ENCODE peak calls at places on chromosomes 11 and 22, in eight cellular contexts. One of them, this sample, is unnamed.

GRCh38 chr22:40107244-40107643 is 70.5 kb upstream of the TNRC6B start:
- DNase-seq in tibial artery: no peak
- DNase-seq in AG04450: no peak
- DNase-seq in OCI-LY7: no peak
- DNase-seq in heart left ventricle: no peak
- DNase-seq in spleen: no peak
- DNase-seq in dorsolateral prefrontal cortex: no peak
- DNase-seq in MM.1S: peak
- DNase-seq in this sample: no peak

GRCh38 chr11:40280161-40281054 is 1179.0 kb downstream of the LRRC4C start:
- DNase-seq in MM.1S: no peak
- DNase-seq in OCI-LY7: no peak
- DNase-seq in spleen: no peak
- DNase-seq in tibial artery: no peak
- DNase-seq in heart left ventricle: no peak
- DNase-seq in dorsolateral prefrontal cortex: peak
- DNase-seq in AG04450: no peak
- DNase-seq in this sample: no peak

GRCh38 chr22:32926600-32926999 is 125.1 kb downstream of the TIMP3 start:
- DNase-seq in spleen: no peak
- DNase-seq in heart left ventricle: no peak
- DNase-seq in OCI-LY7: peak
- DNase-seq in MM.1S: peak
- DNase-seq in AG04450: peak
- DNase-seq in tibial artery: no peak
- DNase-seq in dorsolateral prefrontal cortex: no peak
- DNase-seq in this sample: no peak

GRCh38 chr11:79168530-79169110 is 272.2 kb downstream of the TENM4 start:
- DNase-seq in AG04450: no peak
- DNase-seq in spleen: no peak
- DNase-seq in tibial artery: no peak
- DNase-seq in heart left ventricle: no peak
- DNase-seq in dorsolateral prefrontal cortex: no peak
- DNase-seq in MM.1S: no peak
- DNase-seq in OCI-LY7: no peak
- DNase-seq in this sample: no peak

GRCh38 chr11:24949406-24949805 is 452.6 kb downstream of the LUZP2 start:
- DNase-seq in AG04450: no peak
- DNase-seq in dorsolateral prefrontal cortex: no peak
- DNase-seq in heart left ventricle: no peak
- DNase-seq in MM.1S: no peak
- DNase-seq in OCI-LY7: no peak
- DNase-seq in spleen: no peak
- DNase-seq in tibial artery: no peak
- DNase-seq in this sample: no peak

GRCh38 chr22:26579331-26579886 is 10.5 kb downstream of the TPST2 start:
- DNase-seq in OCI-LY7: peak
- DNase-seq in MM.1S: peak
- DNase-seq in AG04450: no peak
- DNase-seq in tibial artery: no peak
- DNase-seq in dorsolateral prefrontal cortex: no peak
- DNase-seq in heart left ventricle: no peak
- DNase-seq in spleen: peak
- DNase-seq in this sample: no peak

GRCh38 chr11:38824573-38824972 is 2226.5 kb upstream of the RAG2 start:
- DNase-seq in MM.1S: peak
- DNase-seq in OCI-LY7: no peak
- DNase-seq in heart left ventricle: no peak
- DNase-seq in dorsolateral prefrontal cortex: no peak
- DNase-seq in spleen: no peak
- DNase-seq in AG04450: no peak
- DNase-seq in tibial artery: no peak
- DNase-seq in this sample: no peak

GRCh38 chr11:65362966-65363365 is 8.4 kb downstream of the TIGD3 start:
- DNase-seq in dorsolateral prefrontal cortex: no peak
- DNase-seq in tibial artery: no peak
- DNase-seq in OCI-LY7: no peak
- DNase-seq in AG04450: no peak
- DNase-seq in MM.1S: no peak
- DNase-seq in heart left ventricle: no peak
- DNase-seq in spleen: peak
- DNase-seq in this sample: no peak

GRCh38 chr11:44424841-44425240 is 114.9 kb upstream of the ALX4 start:
- DNase-seq in tibial artery: no peak
- DNase-seq in spleen: no peak
- DNase-seq in OCI-LY7: no peak
- DNase-seq in heart left ventricle: no peak
- DNase-seq in dorsolateral prefrontal cortex: no peak
- DNase-seq in MM.1S: no peak
- DNase-seq in AG04450: no peak
- DNase-seq in this sample: no peak

GRCh38 chr22:20989323-20990138 is 7.4 kb downstream of the LZTR1 start:
- DNase-seq in dorsolateral prefrontal cortex: no peak
- DNase-seq in heart left ventricle: no peak
- DNase-seq in spleen: no peak
- DNase-seq in AG04450: no peak
- DNase-seq in OCI-LY7: no peak
- DNase-seq in MM.1S: no peak
- DNase-seq in tibial artery: no peak
- DNase-seq in this sample: no peak

GRCh38 chr22:46047841-46048595 is 71.1 kb upstream of the WNT7B start:
- DNase-seq in spleen: peak
- DNase-seq in dorsolateral prefrontal cortex: peak
- DNase-seq in heart left ventricle: no peak
- DNase-seq in AG04450: no peak
- DNase-seq in OCI-LY7: no peak
- DNase-seq in MM.1S: no peak
- DNase-seq in tibial artery: peak
- DNase-seq in this sample: no peak

GRCh38 chr11:121929581-121929980 is 186.4 kb downstream of the BLID start:
- DNase-seq in OCI-LY7: no peak
- DNase-seq in dorsolateral prefrontal cortex: peak
- DNase-seq in AG04450: no peak
- DNase-seq in heart left ventricle: peak
- DNase-seq in spleen: no peak
- DNase-seq in tibial artery: no peak
- DNase-seq in MM.1S: no peak
- DNase-seq in this sample: no peak
- H3K4me3 ChIP-seq in OCI-LY7: no peak
- H3K4me3 ChIP-seq in dorsolateral prefrontal cortex: peak
- H3K4me3 ChIP-seq in AG04450: peak
- H3K4me3 ChIP-seq in heart left ventricle: peak
- H3K4me3 ChIP-seq in spleen: peak
- H3K4me3 ChIP-seq in tibial artery: peak
- H3K4me3 ChIP-seq in MM.1S: no peak
- H3K4me3 ChIP-seq in this sample: peak

GRCh38 chr11:2944953-2945756 is 15.9 kb upstream of the PHLDA2 start:
- DNase-seq in OCI-LY7: no peak
- DNase-seq in heart left ventricle: peak
- DNase-seq in dorsolateral prefrontal cortex: peak
- DNase-seq in spleen: peak
- DNase-seq in MM.1S: no peak
- DNase-seq in tibial artery: peak
- DNase-seq in AG04450: peak
- DNase-seq in this sample: peak
- H3K4me3 ChIP-seq in OCI-LY7: no peak
- H3K4me3 ChIP-seq in heart left ventricle: peak
- H3K4me3 ChIP-seq in dorsolateral prefrontal cortex: no peak
- H3K4me3 ChIP-seq in spleen: no peak
- H3K4me3 ChIP-seq in MM.1S: no peak
- H3K4me3 ChIP-seq in tibial artery: peak
- H3K4me3 ChIP-seq in AG04450: peak
- H3K4me3 ChIP-seq in this sample: peak

GRCh38 chr11:123069878-123070821 is 8.2 kb upstream of the HSPA8 start:
- DNase-seq in OCI-LY7: peak
- DNase-seq in MM.1S: peak
- DNase-seq in AG04450: no peak
- DNase-seq in spleen: no peak
- DNase-seq in dorsolateral prefrontal cortex: no peak
- DNase-seq in heart left ventricle: no peak
- DNase-seq in tibial artery: no peak
- DNase-seq in this sample: no peak
- H3K4me3 ChIP-seq in OCI-LY7: peak
- H3K4me3 ChIP-seq in MM.1S: peak
- H3K4me3 ChIP-seq in AG04450: no peak
- H3K4me3 ChIP-seq in spleen: peak
- H3K4me3 ChIP-seq in dorsolateral prefrontal cortex: peak
- H3K4me3 ChIP-seq in heart left ventricle: peak
- H3K4me3 ChIP-seq in tibial artery: peak
- H3K4me3 ChIP-seq in this sample: no peak

GRCh38 chr11:116263020-116263419 is 509.8 kb downstream of the BUD13 start:
- DNase-seq in heart left ventricle: no peak
- DNase-seq in spleen: no peak
- DNase-seq in AG04450: no peak
- DNase-seq in tibial artery: no peak
- DNase-seq in OCI-LY7: no peak
- DNase-seq in dorsolateral prefrontal cortex: no peak
- DNase-seq in MM.1S: no peak
- DNase-seq in this sample: no peak
- H3K4me3 ChIP-seq in heart left ventricle: no peak
- H3K4me3 ChIP-seq in spleen: no peak
- H3K4me3 ChIP-seq in AG04450: no peak
- H3K4me3 ChIP-seq in tibial artery: no peak
- H3K4me3 ChIP-seq in OCI-LY7: no peak
- H3K4me3 ChIP-seq in dorsolateral prefrontal cortex: no peak
- H3K4me3 ChIP-seq in MM.1S: no peak
- H3K4me3 ChIP-seq in this sample: no peak

GRCh38 chr11:12693075-12693473 is 18.9 kb downstream of the TEAD1 start:
- DNase-seq in OCI-LY7: no peak
- DNase-seq in AG04450: no peak
- DNase-seq in spleen: no peak
- DNase-seq in heart left ventricle: no peak
- DNase-seq in dorsolateral prefrontal cortex: no peak
- DNase-seq in MM.1S: no peak
- DNase-seq in tibial artery: no peak
- DNase-seq in this sample: no peak
- H3K4me3 ChIP-seq in OCI-LY7: no peak
- H3K4me3 ChIP-seq in AG04450: peak
- H3K4me3 ChIP-seq in spleen: no peak
- H3K4me3 ChIP-seq in heart left ventricle: peak
- H3K4me3 ChIP-seq in dorsolateral prefrontal cortex: no peak
- H3K4me3 ChIP-seq in MM.1S: no peak
- H3K4me3 ChIP-seq in tibial artery: no peak
- H3K4me3 ChIP-seq in this sample: peak

GRCh38 chr11:61158691-61159381 is 2.4 kb downstream of the VPS37C start:
- DNase-seq in AG04450: peak
- DNase-seq in OCI-LY7: no peak
- DNase-seq in spleen: no peak
- DNase-seq in tibial artery: no peak
- DNase-seq in heart left ventricle: no peak
- DNase-seq in dorsolateral prefrontal cortex: no peak
- DNase-seq in MM.1S: no peak
- DNase-seq in this sample: peak
- H3K4me3 ChIP-seq in AG04450: peak
- H3K4me3 ChIP-seq in OCI-LY7: no peak
- H3K4me3 ChIP-seq in spleen: no peak
- H3K4me3 ChIP-seq in tibial artery: no peak
- H3K4me3 ChIP-seq in heart left ventricle: no peak
- H3K4me3 ChIP-seq in dorsolateral prefrontal cortex: no peak
- H3K4me3 ChIP-seq in MM.1S: no peak
- H3K4me3 ChIP-seq in this sample: no peak

DNA sequence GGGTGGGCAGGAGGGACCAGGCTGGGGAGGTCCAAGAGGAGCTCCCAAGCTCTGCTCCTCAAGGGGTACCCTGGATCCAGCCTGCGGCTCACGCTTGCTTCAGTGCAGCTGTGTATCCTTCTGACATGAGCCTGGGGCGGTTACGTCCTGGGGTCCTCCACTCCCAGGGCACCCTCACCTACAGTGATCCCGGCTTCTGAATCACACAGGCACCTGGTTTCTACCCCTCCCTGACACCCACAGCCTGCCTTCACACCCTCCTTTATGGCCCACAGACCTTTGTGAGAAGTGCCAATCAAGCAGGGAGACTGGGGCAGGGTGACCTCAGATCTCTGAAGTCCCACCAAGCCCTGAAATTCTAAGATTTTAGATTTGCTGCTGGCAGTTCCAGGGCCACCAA is 1.5 kb downstream of the MPST start:
- DNase-seq in heart left ventricle: no peak
- DNase-seq in MM.1S: no peak
- DNase-seq in AG04450: no peak
- DNase-seq in spleen: no peak
- DNase-seq in dorsolateral prefrontal cortex: no peak
- DNase-seq in OCI-LY7: no peak
- DNase-seq in tibial artery: no peak
- DNase-seq in this sample: no peak
- H3K4me3 ChIP-seq in heart left ventricle: peak
- H3K4me3 ChIP-seq in MM.1S: no peak
- H3K4me3 ChIP-seq in AG04450: no peak
- H3K4me3 ChIP-seq in spleen: no peak
- H3K4me3 ChIP-seq in dorsolateral prefrontal cortex: no peak
- H3K4me3 ChIP-seq in OCI-LY7: no peak
- H3K4me3 ChIP-seq in tibial artery: peak
- H3K4me3 ChIP-seq in this sample: no peak

GRCh38 chr11:8809605-8810272 is 101.2 kb upstream of the AKIP1 start:
- DNase-seq in AG04450: no peak
- DNase-seq in dorsolateral prefrontal cortex: no peak
- DNase-seq in spleen: no peak
- DNase-seq in heart left ventricle: no peak
- DNase-seq in OCI-LY7: no peak
- DNase-seq in MM.1S: no peak
- DNase-seq in tibial artery: no peak
- DNase-seq in this sample: no peak
- H3K4me3 ChIP-seq in AG04450: peak
- H3K4me3 ChIP-seq in dorsolateral prefrontal cortex: peak
- H3K4me3 ChIP-seq in spleen: peak
- H3K4me3 ChIP-seq in heart left ventricle: peak
- H3K4me3 ChIP-seq in OCI-LY7: no peak
- H3K4me3 ChIP-seq in MM.1S: peak
- H3K4me3 ChIP-seq in tibial artery: peak
- H3K4me3 ChIP-seq in this sample: peak

DNA sequence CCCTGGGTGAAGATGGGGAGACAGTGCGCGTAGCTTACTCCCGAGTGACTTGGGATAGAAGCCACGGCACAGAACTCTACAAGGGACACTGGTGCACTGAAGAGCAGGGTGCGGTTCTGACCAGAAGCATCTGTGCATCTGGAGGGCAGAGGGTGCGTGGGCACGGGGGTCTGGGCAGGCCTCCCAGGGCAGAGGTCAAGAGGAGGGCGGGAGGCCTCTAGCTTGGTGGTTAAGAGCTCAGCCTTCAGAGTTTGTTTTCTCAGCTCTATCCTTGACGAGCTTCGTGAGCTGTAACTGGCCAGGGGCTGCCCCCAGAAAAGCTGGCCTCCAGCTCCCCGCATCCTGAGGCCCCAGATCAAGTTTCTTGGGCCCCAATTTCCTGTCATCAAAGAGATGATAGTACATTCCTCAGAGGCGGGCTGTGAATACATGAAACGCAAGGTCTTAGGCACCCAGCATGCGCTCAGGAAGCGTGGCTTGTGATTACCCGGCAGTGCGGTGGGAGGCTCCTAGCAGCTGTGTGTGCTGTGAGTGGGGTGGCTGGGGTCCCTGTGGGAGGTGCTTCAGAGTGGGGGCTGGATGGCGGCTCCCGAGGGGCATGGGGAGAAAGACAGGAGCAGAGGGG is 6.0 kb upstream of the BID start:
- DNase-seq in AG04450: no peak
- DNase-seq in MM.1S: no peak
- DNase-seq in dorsolateral prefrontal cortex: no peak
- DNase-seq in OCI-LY7: no peak
- DNase-seq in tibial artery: no peak
- DNase-seq in spleen: no peak
- DNase-seq in heart left ventricle: no peak
- DNase-seq in this sample: no peak
- H3K4me3 ChIP-seq in AG04450: no peak
- H3K4me3 ChIP-seq in MM.1S: no peak
- H3K4me3 ChIP-seq in dorsolateral prefrontal cortex: no peak
- H3K4me3 ChIP-seq in OCI-LY7: no peak
- H3K4me3 ChIP-seq in tibial artery: no peak
- H3K4me3 ChIP-seq in spleen: no peak
- H3K4me3 ChIP-seq in heart left ventricle: no peak
- H3K4me3 ChIP-seq in this sample: no peak